ENCODE peak calls at places on chromosomes 16 and 17, in four cellular contexts. I is adrenal gland, U is IMR-90, Z is ovary. W is an unnamed sample.

GRCh38 chr17:18235743-18236256 is 10.4 kb downstream of the LLGL1 start:
- DNase-seq in U (peak), I (peak), Z (no peak), W (no peak)

GRCh38 chr16:50338371-50339231 is 30.2 kb downstream of the BRD7 start:
- DNase-seq in U (peak), I (no peak), Z (no peak), W (no peak)

GRCh38 chr16:11148045-11148444 is 108.0 kb downstream of the SOCS1 start:
- DNase-seq in I (no peak), Z (no peak), U (no peak), W (no peak)

GRCh38 chr16:65336169-65336568 is 214.3 kb upstream of the CDH11 start:
- DNase-seq in Z (no peak), I (no peak), U (peak), W (no peak)

GRCh38 chr16:15766918-15767317 is 89.9 kb downstream of the MYH11 start:
- DNase-seq in U (no peak), I (no peak), Z (no peak), W (no peak)

GRCh38 chr17:19426631-19427030 is 15.6 kb downstream of the RNF112 start:
- DNase-seq in Z (no peak), I (no peak), U (no peak), W (no peak)

GRCh38 chr17:46771601-46772012 is 46.9 kb downstream of the WNT3 start:
- DNase-seq in Z (no peak), U (no peak), I (no peak), W (no peak)

GRCh38 chr16:10965440-10966039 is 21.2 kb downstream of the CLEC16A start:
- DNase-seq in I (no peak), Z (no peak), U (no peak), W (no peak)

GRCh38 chr17:4560837-4561241 is 462 bp upstream of the GGT6 start:
- DNase-seq in Z (peak), U (no peak), I (peak), W (no peak)

GRCh38 chr17:81468111-81468764 is 44.4 kb downstream of the ACTG1 start:
- DNase-seq in Z (no peak), I (no peak), U (no peak), W (no peak)

GRCh38 chr17:48726182-48726915 is 2.2 kb downstream of the HOXB13 start:
- DNase-seq in U (no peak), Z (no peak), I (no peak), W (no peak)
- TF ChIP-seq POLR2A in U (no peak), Z (no peak), I (no peak), W (no peak)

GRCh38 chr17:64231567-64232141 is 31.4 kb downstream of the TEX2 start:
- DNase-seq in Z (no peak), U (no peak), I (no peak), W (no peak)

GRCh38 chr17:64232466-64233262 is 30.4 kb downstream of the TEX2 start:
- DNase-seq in Z (no peak), U (no peak), I (no peak), W (no peak)

GRCh38 chr17:64234961-64235360 is 28.1 kb downstream of the TEX2 start:
- DNase-seq in U (no peak), I (no peak), Z (no peak), W (no peak)

GRCh38 chr17:64229815-64230550 is 33.1 kb downstream of the TEX2 start:
- DNase-seq in Z (no peak), I (no peak), U (no peak), W (no peak)

GRCh38 chr17:64230551-64231408 is 32.3 kb downstream of the TEX2 start:
- DNase-seq in I (peak), Z (no peak), U (peak), W (no peak)
- H3K27ac ChIP-seq in I (peak), Z (peak), U (peak), W (peak)

GRCh38 chr17:35016369-35016768 is 36.1 kb downstream of the LIG3 start:
- DNase-seq in Z (no peak), I (no peak), U (no peak), W (no peak)
- TF ChIP-seq POLR2A in Z (no peak), I (no peak), U (no peak), W (no peak)

GRCh38 chr17:21214777-21215541 is 998 bp upstream of the TMEM11 start:
- DNase-seq in Z (no peak), U (no peak), I (no peak), W (no peak)
- H3K27ac ChIP-seq in Z (peak), U (peak), I (peak), W (peak)

GRCh38 chr16:8848939-8849391 is 19.8 kb downstream of the CARHSP1 start:
- DNase-seq in Z (no peak), U (peak), I (peak), W (no peak)
- TF ChIP-seq POLR2A in Z (no peak), U (no peak), I (no peak), W (no peak)

GRCh38 chr17:21459536-21459935 is 83.4 kb downstream of the KCNJ12 start:
- DNase-seq in Z (no peak), I (no peak), U (no peak), W (no peak)

GRCh38 chr17:21457051-21458026 is 81.2 kb downstream of the KCNJ12 start:
- DNase-seq in Z (peak), U (peak), I (peak), W (peak)

GRCh38 chr17:21455761-21456160 is 79.6 kb downstream of the KCNJ12 start:
- DNase-seq in I (no peak), Z (no peak), U (no peak), W (no peak)

GRCh38 chr17:21460358-21460757 is 84.2 kb downstream of the KCNJ12 start:
- DNase-seq in U (peak), Z (no peak), I (peak), W (no peak)

GRCh38 chr17:21458036-21458435 is 81.9 kb downstream of the KCNJ12 start:
- DNase-seq in Z (no peak), I (no peak), U (no peak), W (peak)
- H3K27ac ChIP-seq in Z (no peak), I (no peak), U (no peak), W (no peak)

DNA sequence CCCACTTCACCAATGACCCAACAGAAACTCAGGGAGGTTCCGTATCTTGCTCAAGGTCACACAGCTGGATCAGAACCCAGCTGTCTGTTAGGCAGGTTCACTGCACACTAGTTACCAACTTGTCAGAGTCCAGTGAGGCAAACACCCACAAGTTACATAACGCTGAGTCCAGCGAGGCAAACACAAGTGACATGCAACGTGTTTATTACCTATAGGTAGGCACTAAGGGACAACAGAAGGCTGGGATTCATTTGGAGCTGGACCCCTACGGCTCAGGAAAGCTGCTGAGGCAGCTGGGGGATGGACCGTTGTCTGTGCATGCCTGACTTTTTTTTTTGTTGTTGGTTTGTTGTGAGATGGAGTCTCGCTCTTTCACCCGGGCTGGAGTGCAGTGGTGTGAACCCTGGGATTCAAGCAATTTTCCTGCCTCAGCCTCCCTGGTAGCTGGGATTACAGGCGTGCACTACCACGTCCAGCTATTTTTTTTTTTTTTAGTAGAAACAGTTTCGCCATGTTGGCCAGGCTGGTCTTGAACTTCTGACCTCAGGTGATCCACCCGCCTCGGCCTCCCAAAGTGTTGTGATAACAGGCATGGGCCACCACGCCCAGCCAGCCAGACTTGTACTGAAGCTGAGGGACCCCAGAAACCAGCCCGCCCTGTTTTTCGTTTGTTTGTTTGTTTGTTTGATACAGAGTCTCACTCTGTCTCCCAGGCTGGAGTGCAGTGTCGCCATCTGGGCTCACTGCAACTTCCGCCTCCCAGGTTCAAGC is 1.9 kb upstream of the RSAD1 start:
- DNase-seq in I (peak), Z (no peak), U (no peak), W (no peak)
- TF ChIP-seq POLR2A in I (no peak), Z (no peak), U (no peak), W (no peak)

GRCh38 chr17:27529230-27529796 is 73.1 kb downstream of the KSR1 start:
- DNase-seq in Z (no peak), U (peak), I (peak), W (no peak)
- H3K27ac ChIP-seq in Z (no peak), U (peak), I (no peak), W (no peak)

W was measured in suprapubic skin.